ENCODE peak calls at places on chromosomes 4 and X, in four cellular contexts. One of them, this sample, is unnamed.

GRCh38 chr4:20391224-20391623 is 139.5 kb downstream of the SLIT2 start:
- DNase-seq in Right ventricle myocardium superior: no peak
- DNase-seq in colonic mucosa: no peak
- DNase-seq in H9: no peak
- DNase-seq in this sample: no peak

GRCh38 chrX:39953879-39954278 is 143.9 kb downstream of the BCOR start:
- DNase-seq in H9: no peak
- DNase-seq in colonic mucosa: peak
- DNase-seq in Right ventricle myocardium superior: peak
- DNase-seq in this sample: no peak

GRCh38 chr4:129342820-129343219 is 246.9 kb downstream of the C4orf33 start:
- DNase-seq in colonic mucosa: no peak
- DNase-seq in H9: no peak
- DNase-seq in Right ventricle myocardium superior: no peak
- DNase-seq in this sample: no peak

GRCh38 chrX:74230094-74230493 is 73.9 kb upstream of the ZCCHC13 start:
- DNase-seq in colonic mucosa: no peak
- DNase-seq in H9: no peak
- DNase-seq in Right ventricle myocardium superior: no peak
- DNase-seq in this sample: no peak

GRCh38 chr4:141620715-141621114 is 15.7 kb upstream of the IL15 start:
- DNase-seq in Right ventricle myocardium superior: no peak
- DNase-seq in H9: no peak
- DNase-seq in colonic mucosa: no peak
- DNase-seq in this sample: no peak

GRCh38 chr4:78478523-78478922 is 73.0 kb upstream of the ANXA3 start:
- DNase-seq in colonic mucosa: no peak
- DNase-seq in Right ventricle myocardium superior: no peak
- DNase-seq in H9: no peak
- DNase-seq in this sample: no peak

GRCh38 chr4:7628432-7628831 is 193.7 kb upstream of the PSAPL1 start:
- DNase-seq in colonic mucosa: no peak
- DNase-seq in H9: no peak
- DNase-seq in Right ventricle myocardium superior: no peak
- DNase-seq in this sample: no peak

GRCh38 chr4:3663791-3664190 is 102.4 kb upstream of the ADRA2C start:
- DNase-seq in Right ventricle myocardium superior: no peak
- DNase-seq in colonic mucosa: no peak
- DNase-seq in H9: no peak
- DNase-seq in this sample: no peak

GRCh38 chrX:31609130-31609529 is 537.3 kb upstream of the FTHL17 start:
- DNase-seq in H9: no peak
- DNase-seq in colonic mucosa: no peak
- DNase-seq in Right ventricle myocardium superior: no peak
- DNase-seq in this sample: no peak

GRCh38 chr4:16759781-16760459 is 138.5 kb downstream of the LDB2 start:
- DNase-seq in H9: no peak
- DNase-seq in Right ventricle myocardium superior: no peak
- DNase-seq in colonic mucosa: no peak
- DNase-seq in this sample: no peak

GRCh38 chr4:125658773-125659172 is 344.0 kb downstream of the FAT4 start:
- DNase-seq in H9: no peak
- DNase-seq in colonic mucosa: no peak
- DNase-seq in Right ventricle myocardium superior: no peak
- DNase-seq in this sample: no peak

GRCh38 chr4:183244506-183244905 is 75.6 kb downstream of the CLDN22 start:
- DNase-seq in colonic mucosa: no peak
- DNase-seq in H9: no peak
- DNase-seq in Right ventricle myocardium superior: no peak
- DNase-seq in this sample: no peak

GRCh38 chr4:142353149-142353738 is 492.9 kb downstream of the INPP4B start:
- DNase-seq in Right ventricle myocardium superior: no peak
- DNase-seq in colonic mucosa: no peak
- DNase-seq in H9: no peak
- DNase-seq in this sample: peak

GRCh38 chrX:46758163-46758955 is 559 bp downstream of the SLC9A7 start:
- DNase-seq in H9: peak
- DNase-seq in colonic mucosa: no peak
- DNase-seq in Right ventricle myocardium superior: peak
- DNase-seq in this sample: peak

GRCh38 chr4:38131371-38132139 is 171.4 kb downstream of the PTTG2 start:
- DNase-seq in Right ventricle myocardium superior: no peak
- DNase-seq in H9: peak
- DNase-seq in colonic mucosa: no peak
- DNase-seq in this sample: peak

GRCh38 chr4:165814256-165815010 is 58.6 kb upstream of the TLL1 start:
- DNase-seq in H9: no peak
- DNase-seq in colonic mucosa: no peak
- DNase-seq in Right ventricle myocardium superior: no peak
- DNase-seq in this sample: peak

GRCh38 chr4:109302366-109303140 is at the start of gene COL25A1:
- DNase-seq in H9: peak
- DNase-seq in colonic mucosa: peak
- DNase-seq in Right ventricle myocardium superior: peak
- DNase-seq in this sample: peak

GRCh38 chr4:119666653-119667091 is 38.1 kb upstream of the PDE5A start:
- DNase-seq in H9: no peak
- DNase-seq in Right ventricle myocardium superior: no peak
- DNase-seq in colonic mucosa: no peak
- DNase-seq in this sample: no peak

GRCh38 chr4:82784615-82785247 is 13.9 kb downstream of the SCD5 start:
- DNase-seq in H9: peak
- DNase-seq in colonic mucosa: no peak
- DNase-seq in Right ventricle myocardium superior: no peak
- DNase-seq in this sample: no peak

GRCh38 chr4:187276786-187277408 is 553.2 kb upstream of the FAT1 start:
- DNase-seq in Right ventricle myocardium superior: no peak
- DNase-seq in H9: no peak
- DNase-seq in colonic mucosa: no peak
- DNase-seq in this sample: no peak

GRCh38 chr4:71006203-71006907 is 12.9 kb downstream of the DCK start:
- DNase-seq in colonic mucosa: no peak
- DNase-seq in Right ventricle myocardium superior: no peak
- DNase-seq in H9: no peak
- DNase-seq in this sample: no peak

GRCh38 chr4:98586634-98587354 is 71.6 kb downstream of the TSPAN5 start:
- DNase-seq in H9: no peak
- DNase-seq in Right ventricle myocardium superior: no peak
- DNase-seq in colonic mucosa: no peak
- DNase-seq in this sample: no peak

GRCh38 chrX:136835761-136836160 is 44.8 kb downstream of the RBMX start:
- DNase-seq in Right ventricle myocardium superior: no peak
- DNase-seq in H9: no peak
- DNase-seq in colonic mucosa: no peak
- DNase-seq in this sample: no peak

GRCh38 chr4:167629272-167629671 is 395.0 kb upstream of the SPOCK3 start:
- DNase-seq in colonic mucosa: no peak
- DNase-seq in H9: no peak
- DNase-seq in Right ventricle myocardium superior: no peak
- DNase-seq in this sample: no peak

GRCh38 chrX:132940727-132941162 is 17.7 kb downstream of the HS6ST2 start:
- DNase-seq in Right ventricle myocardium superior: no peak
- DNase-seq in colonic mucosa: no peak
- DNase-seq in H9: no peak
- DNase-seq in this sample: peak

GRCh38 chr4:11489449-11490083 is 60.9 kb upstream of the HS3ST1 start:
- DNase-seq in H9: no peak
- DNase-seq in Right ventricle myocardium superior: no peak
- DNase-seq in colonic mucosa: no peak
- DNase-seq in this sample: no peak

GRCh38 chr4:113971706-113972360 is 7.6 kb downstream of the ARSJ start:
- DNase-seq in H9: no peak
- DNase-seq in Right ventricle myocardium superior: no peak
- DNase-seq in colonic mucosa: no peak
- DNase-seq in this sample: no peak

GRCh38 chr4:98653890-98654867 is 4.2 kb downstream of the TSPAN5 start:
- DNase-seq in colonic mucosa: no peak
- DNase-seq in Right ventricle myocardium superior: no peak
- DNase-seq in H9: no peak
- DNase-seq in this sample: no peak

GRCh38 chr4:2101346-2102044 is 42.4 kb downstream of the NAT8L start:
- DNase-seq in colonic mucosa: no peak
- DNase-seq in Right ventricle myocardium superior: no peak
- DNase-seq in H9: no peak
- DNase-seq in this sample: no peak

GRCh38 chrX:68398286-68398685 is 35.0 kb downstream of the OPHN1 start:
- DNase-seq in colonic mucosa: no peak
- DNase-seq in H9: no peak
- DNase-seq in Right ventricle myocardium superior: no peak
- DNase-seq in this sample: no peak

GRCh38 chrX:125436855-125437254 is 117.2 kb downstream of the TEX13C start:
- DNase-seq in Right ventricle myocardium superior: no peak
- DNase-seq in H9: no peak
- DNase-seq in colonic mucosa: no peak
- DNase-seq in this sample: no peak

GRCh38 chrX:103464071-103464773 is 55.1 kb downstream of the RAB40A start:
- DNase-seq in colonic mucosa: no peak
- DNase-seq in Right ventricle myocardium superior: no peak
- DNase-seq in H9: peak
- DNase-seq in this sample: peak

GRCh38 chr4:20288846-20289512 is 37.3 kb downstream of the SLIT2 start:
- DNase-seq in Right ventricle myocardium superior: no peak
- DNase-seq in H9: no peak
- DNase-seq in colonic mucosa: no peak
- DNase-seq in this sample: no peak

GRCh38 chrX:119249836-119250340 is 13.8 kb downstream of the PGRMC1 start:
- DNase-seq in colonic mucosa: no peak
- DNase-seq in Right ventricle myocardium superior: no peak
- DNase-seq in H9: no peak
- DNase-seq in this sample: no peak

GRCh38 chr4:140061194-140061593 is 92.8 kb downstream of the MAML3 start:
- DNase-seq in H9: no peak
- DNase-seq in Right ventricle myocardium superior: no peak
- DNase-seq in colonic mucosa: no peak
- DNase-seq in this sample: no peak

GRCh38 chrX:46683023-46683422 is 75.9 kb downstream of the SLC9A7 start:
- DNase-seq in colonic mucosa: no peak
- DNase-seq in Right ventricle myocardium superior: no peak
- DNase-seq in H9: no peak
- DNase-seq in this sample: peak

GRCh38 chr4:121822796-121823504 is 733 bp downstream of the CCNA2 start:
- DNase-seq in H9: peak
- DNase-seq in Right ventricle myocardium superior: no peak
- DNase-seq in colonic mucosa: peak
- DNase-seq in this sample: peak

This sample was measured in iPS-NIHi11.